ENCODE peak calls at places on chromosomes 16 and 17, in seven cellular contexts. One of them, this sample, is unnamed.

GRCh38 chr16:56625140-56625942 is at the start of gene MT1E:
- DNase-seq in HCT116: peak; percentile 77
- DNase-seq in fibroblast of lung: peak; percentile 85
- DNase-seq in mammary epithelial cell: peak; percentile 74
- DNase-seq in GM23338: peak; percentile 81
- DNase-seq in K562: no peak
- DNase-seq in neural progenitor cell: peak; percentile 71
- DNase-seq in this sample: peak; percentile 70

GRCh38 chr17:55531053-55531728 is 19.9 kb upstream of the SMIM36 start:
- DNase-seq in HCT116: no peak
- DNase-seq in neural progenitor cell: no peak
- DNase-seq in mammary epithelial cell: no peak
- DNase-seq in GM23338: no peak
- DNase-seq in K562: no peak
- DNase-seq in fibroblast of lung: no peak
- DNase-seq in this sample: no peak

GRCh38 chr17:31631759-31632158 is 227.3 kb downstream of the COPRS start:
- DNase-seq in fibroblast of lung: no peak
- DNase-seq in mammary epithelial cell: no peak
- DNase-seq in HCT116: no peak
- DNase-seq in GM23338: no peak
- DNase-seq in neural progenitor cell: no peak
- DNase-seq in K562: no peak
- DNase-seq in this sample: no peak

GRCh38 chr17:82232876-82233785 is 4.3 kb downstream of the SLC16A3 start:
- DNase-seq in GM23338: no peak
- DNase-seq in K562: no peak
- DNase-seq in neural progenitor cell: no peak
- DNase-seq in mammary epithelial cell: no peak
- DNase-seq in fibroblast of lung: no peak
- DNase-seq in HCT116: no peak
- DNase-seq in this sample: no peak

GRCh38 chr17:61412860-61413653 is 13.4 kb downstream of the TBX2 start:
- DNase-seq in HCT116: no peak
- DNase-seq in neural progenitor cell: peak; percentile 60
- DNase-seq in GM23338: peak; percentile 64
- DNase-seq in fibroblast of lung: peak; percentile 28
- DNase-seq in mammary epithelial cell: no peak
- DNase-seq in K562: no peak
- DNase-seq in this sample: no peak

GRCh38 chr17:32741381-32741780 is 135.5 kb downstream of the MYO1D start:
- DNase-seq in HCT116: no peak
- DNase-seq in neural progenitor cell: no peak
- DNase-seq in K562: no peak
- DNase-seq in fibroblast of lung: no peak
- DNase-seq in GM23338: no peak
- DNase-seq in mammary epithelial cell: no peak
- DNase-seq in this sample: no peak

GRCh38 chr16:4839942-4840341 is 7.1 kb downstream of the GLYR1 start:
- DNase-seq in mammary epithelial cell: no peak
- DNase-seq in K562: no peak
- DNase-seq in HCT116: no peak
- DNase-seq in GM23338: peak; percentile 8
- DNase-seq in neural progenitor cell: no peak
- DNase-seq in fibroblast of lung: no peak
- DNase-seq in this sample: no peak

GRCh38 chr17:7177954-7178477 is 1.2 kb downstream of the ASGR1 start:
- DNase-seq in K562: peak; percentile 34
- DNase-seq in GM23338: peak; percentile 74
- DNase-seq in neural progenitor cell: peak; percentile 51
- DNase-seq in HCT116: no peak
- DNase-seq in mammary epithelial cell: no peak
- DNase-seq in fibroblast of lung: no peak
- DNase-seq in this sample: peak; percentile 42

GRCh38 chr16:71807905-71808592 is 585 bp downstream of the AP1G1 start:
- DNase-seq in neural progenitor cell: peak; percentile 49
- DNase-seq in mammary epithelial cell: peak; percentile 54
- DNase-seq in fibroblast of lung: peak; percentile 12
- DNase-seq in GM23338: peak; percentile 32
- DNase-seq in HCT116: no peak
- DNase-seq in K562: no peak
- DNase-seq in this sample: no peak

GRCh38 chr16:50618238-50618918 is 62.7 kb downstream of the SNX20 start:
- DNase-seq in fibroblast of lung: no peak
- DNase-seq in HCT116: no peak
- DNase-seq in K562: no peak
- DNase-seq in mammary epithelial cell: no peak
- DNase-seq in neural progenitor cell: no peak
- DNase-seq in GM23338: no peak
- DNase-seq in this sample: no peak

GRCh38 chr16:50615891-50616290 is 65.2 kb downstream of the SNX20 start:
- DNase-seq in mammary epithelial cell: no peak
- DNase-seq in K562: no peak
- DNase-seq in fibroblast of lung: peak; percentile 52
- DNase-seq in HCT116: no peak
- DNase-seq in neural progenitor cell: no peak
- DNase-seq in GM23338: no peak
- DNase-seq in this sample: no peak

GRCh38 chr16:50617630-50618184 is 63.4 kb downstream of the SNX20 start:
- DNase-seq in mammary epithelial cell: no peak
- DNase-seq in K562: no peak
- DNase-seq in fibroblast of lung: no peak
- DNase-seq in GM23338: no peak
- DNase-seq in neural progenitor cell: no peak
- DNase-seq in HCT116: no peak
- DNase-seq in this sample: no peak

GRCh38 chr16:50616386-50616785 is 64.7 kb downstream of the SNX20 start:
- DNase-seq in fibroblast of lung: no peak
- DNase-seq in K562: no peak
- DNase-seq in GM23338: no peak
- DNase-seq in mammary epithelial cell: no peak
- DNase-seq in HCT116: no peak
- DNase-seq in neural progenitor cell: no peak
- DNase-seq in this sample: no peak

GRCh38 chr16:50616883-50617629 is 64.1 kb downstream of the SNX20 start:
- DNase-seq in neural progenitor cell: no peak
- DNase-seq in GM23338: peak; percentile 28
- DNase-seq in fibroblast of lung: peak; percentile 17
- DNase-seq in mammary epithelial cell: no peak
- DNase-seq in K562: no peak
- DNase-seq in HCT116: no peak
- DNase-seq in this sample: no peak
- TF ChIP-seq CTCF in neural progenitor cell: no peak
- TF ChIP-seq CTCF in GM23338: no peak
- TF ChIP-seq CTCF in fibroblast of lung: no peak
- TF ChIP-seq CTCF in mammary epithelial cell: no peak
- TF ChIP-seq CTCF in K562: no peak
- TF ChIP-seq CTCF in HCT116: no peak
- TF ChIP-seq CTCF in this sample: no peak

GRCh38 chr17:75602644-75603043 is 15.0 kb downstream of the MYO15B start:
- DNase-seq in GM23338: no peak
- DNase-seq in neural progenitor cell: peak; percentile 1
- DNase-seq in HCT116: no peak
- DNase-seq in mammary epithelial cell: no peak
- DNase-seq in K562: no peak
- DNase-seq in fibroblast of lung: no peak
- DNase-seq in this sample: no peak

GRCh38 chr17:75603123-75603522 is 15.5 kb downstream of the MYO15B start:
- DNase-seq in mammary epithelial cell: no peak
- DNase-seq in fibroblast of lung: no peak
- DNase-seq in K562: no peak
- DNase-seq in HCT116: no peak
- DNase-seq in GM23338: no peak
- DNase-seq in neural progenitor cell: peak; percentile 1
- DNase-seq in this sample: no peak

GRCh38 chr17:75604034-75604695 is 16.6 kb downstream of the MYO15B start:
- DNase-seq in GM23338: no peak
- DNase-seq in K562: peak; percentile 81
- DNase-seq in mammary epithelial cell: no peak
- DNase-seq in neural progenitor cell: peak; percentile 1
- DNase-seq in fibroblast of lung: no peak
- DNase-seq in HCT116: no peak
- DNase-seq in this sample: no peak

GRCh38 chr17:75601057-75601987 is 13.7 kb downstream of the MYO15B start:
- DNase-seq in fibroblast of lung: peak; percentile 23
- DNase-seq in neural progenitor cell: peak; percentile 75
- DNase-seq in HCT116: peak; percentile 96
- DNase-seq in K562: peak; percentile 83
- DNase-seq in mammary epithelial cell: peak; percentile 14
- DNase-seq in GM23338: peak; percentile 91
- DNase-seq in this sample: peak; percentile 79

DNA sequence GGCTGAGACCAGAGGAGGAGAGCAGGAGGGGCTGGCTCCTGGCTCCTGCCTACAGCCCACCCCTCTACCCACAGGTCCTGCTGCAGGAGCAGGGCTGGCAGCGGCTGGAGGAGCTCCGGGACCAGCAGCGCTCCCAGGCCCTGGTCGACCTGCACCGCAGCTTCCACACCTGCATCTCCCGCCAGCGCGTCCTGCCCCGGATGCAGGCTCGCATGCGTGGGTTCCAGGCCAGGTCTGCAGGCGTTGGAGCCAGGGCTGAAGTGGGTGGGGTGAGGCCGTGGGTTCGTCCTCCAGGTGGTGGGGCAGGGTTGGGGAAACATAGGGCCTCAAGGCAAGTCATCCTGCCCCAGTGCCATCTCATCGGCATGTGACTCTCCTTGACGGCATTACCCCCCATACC is 18.2 kb downstream of the MYO15B start:
- DNase-seq in neural progenitor cell: no peak
- DNase-seq in K562: no peak
- DNase-seq in mammary epithelial cell: no peak
- DNase-seq in GM23338: no peak
- DNase-seq in fibroblast of lung: no peak
- DNase-seq in HCT116: no peak
- DNase-seq in this sample: no peak
- H3K36me3 ChIP-seq in neural progenitor cell: no peaks in the 10 kb centered on the region
- H3K36me3 ChIP-seq in K562: no peaks in the 10 kb centered on the region
- H3K36me3 ChIP-seq in mammary epithelial cell: no peaks in the 10 kb centered on the region
- H3K36me3 ChIP-seq in GM23338: no peaks in the 10 kb centered on the region
- H3K36me3 ChIP-seq in fibroblast of lung: no peaks in the 10 kb centered on the region
- H3K36me3 ChIP-seq in HCT116: no peaks in the 10 kb centered on the region
- H3K36me3 ChIP-seq in this sample: no peaks in the 10 kb centered on the region

DNA sequence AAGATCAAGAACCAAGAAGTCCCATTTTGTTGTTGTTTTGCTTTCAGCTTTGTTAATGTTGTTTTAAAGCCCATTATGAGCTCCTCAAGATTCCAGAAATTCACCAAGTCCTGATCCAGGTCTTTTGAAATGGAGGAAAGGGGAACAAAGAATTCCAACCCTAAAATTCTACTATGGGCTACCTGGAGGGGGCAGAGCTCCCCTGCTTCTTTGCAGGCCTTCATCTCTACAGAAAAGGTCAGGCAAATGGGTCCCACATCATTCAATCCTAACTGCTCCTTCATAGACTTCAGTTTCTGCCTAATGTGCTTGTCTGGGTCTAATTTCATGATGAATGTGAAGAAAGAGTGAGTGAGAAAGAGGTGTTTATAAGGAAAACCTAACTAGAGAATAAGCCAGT is 375.5 kb downstream of the TOX3 start:
- DNase-seq in GM23338: peak; percentile 30
- DNase-seq in neural progenitor cell: no peak
- DNase-seq in HCT116: no peak
- DNase-seq in K562: no peak
- DNase-seq in fibroblast of lung: no peak
- DNase-seq in mammary epithelial cell: no peak
- DNase-seq in this sample: no peak
- TF ChIP-seq EZH2 in GM23338: no peak
- TF ChIP-seq EZH2 in neural progenitor cell: no peak
- TF ChIP-seq EZH2 in HCT116: no peak
- TF ChIP-seq EZH2 in K562: no peak
- TF ChIP-seq EZH2 in fibroblast of lung: no peak
- TF ChIP-seq EZH2 in mammary epithelial cell: no peak
- TF ChIP-seq EZH2 in this sample: no peak

GRCh38 chr16:85635545-85636140 is 22.5 kb downstream of the GSE1 start:
- DNase-seq in GM23338: no peak
- DNase-seq in HCT116: no peak
- DNase-seq in K562: no peak
- DNase-seq in fibroblast of lung: no peak
- DNase-seq in mammary epithelial cell: peak; percentile 72
- DNase-seq in neural progenitor cell: no peak
- DNase-seq in this sample: no peak

GRCh38 chr16:85636234-85636812 is 23.2 kb downstream of the GSE1 start:
- DNase-seq in neural progenitor cell: no peak
- DNase-seq in K562: no peak
- DNase-seq in GM23338: no peak
- DNase-seq in mammary epithelial cell: no peak
- DNase-seq in HCT116: no peak
- DNase-seq in fibroblast of lung: no peak
- DNase-seq in this sample: no peak

GRCh38 chr16:85633888-85634287 is 20.8 kb downstream of the GSE1 start:
- DNase-seq in HCT116: no peak
- DNase-seq in K562: no peak
- DNase-seq in neural progenitor cell: no peak
- DNase-seq in fibroblast of lung: no peak
- DNase-seq in GM23338: no peak
- DNase-seq in mammary epithelial cell: no peak
- DNase-seq in this sample: no peak

GRCh38 chr16:85633438-85633743 is 20.3 kb downstream of the GSE1 start:
- DNase-seq in fibroblast of lung: no peak
- DNase-seq in K562: no peak
- DNase-seq in neural progenitor cell: no peak
- DNase-seq in HCT116: no peak
- DNase-seq in mammary epithelial cell: no peak
- DNase-seq in GM23338: no peak
- DNase-seq in this sample: no peak

GRCh38 chr16:85634747-85635544 is 21.8 kb downstream of the GSE1 start:
- DNase-seq in neural progenitor cell: no peak
- DNase-seq in GM23338: peak; percentile 63
- DNase-seq in K562: no peak
- DNase-seq in HCT116: no peak
- DNase-seq in fibroblast of lung: no peak
- DNase-seq in mammary epithelial cell: no peak
- DNase-seq in this sample: no peak
- TF ChIP-seq CTCF in neural progenitor cell: peak; percentile 54
- TF ChIP-seq CTCF in GM23338: peak; percentile 56
- TF ChIP-seq CTCF in K562: no peak
- TF ChIP-seq CTCF in HCT116: peak; percentile 50
- TF ChIP-seq CTCF in fibroblast of lung: peak; percentile 20
- TF ChIP-seq CTCF in mammary epithelial cell: peak; percentile 38
- TF ChIP-seq CTCF in this sample: peak; percentile 54

DNA sequence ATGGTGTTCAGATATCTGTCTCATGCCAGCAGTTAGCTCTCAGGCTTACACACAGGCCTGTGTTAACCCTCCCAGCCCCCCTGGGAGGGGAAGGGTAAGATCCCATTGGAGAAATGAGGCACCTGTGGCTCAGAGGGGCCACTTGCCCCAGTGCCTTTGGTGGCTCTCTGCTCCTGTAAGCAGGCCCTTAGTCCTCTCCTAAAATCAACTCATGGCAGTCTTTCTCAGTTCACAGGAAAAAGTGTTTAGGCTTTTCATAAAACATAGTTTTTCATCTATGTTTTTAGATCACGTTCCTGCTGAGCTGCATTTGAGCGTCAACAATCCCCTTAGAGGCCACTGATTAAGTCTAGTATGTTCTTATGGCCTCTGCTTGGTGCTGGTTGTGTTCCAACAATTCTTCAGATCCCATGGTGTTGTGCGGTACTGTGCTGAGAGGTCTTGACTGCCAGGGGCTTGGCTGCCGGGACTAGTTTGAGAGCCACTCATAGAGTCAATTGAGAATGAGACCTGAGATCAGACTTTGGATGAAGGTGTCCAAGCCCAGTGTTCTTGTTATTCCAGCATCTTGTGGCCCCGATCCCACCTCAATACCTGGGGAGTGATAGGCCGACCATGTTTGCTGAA is 10.6 kb downstream of the TAOK2 start:
- DNase-seq in GM23338: no peak
- DNase-seq in HCT116: no peak
- DNase-seq in K562: no peak
- DNase-seq in fibroblast of lung: no peak
- DNase-seq in neural progenitor cell: no peak
- DNase-seq in mammary epithelial cell: no peak
- DNase-seq in this sample: no peak
- H3K36me3 ChIP-seq in GM23338: peaks cover 29% of the 10 kb centered on the region
- H3K36me3 ChIP-seq in HCT116: peaks cover 69% of the 10 kb centered on the region
- H3K36me3 ChIP-seq in K562: peaks cover 100% of the 10 kb centered on the region
- H3K36me3 ChIP-seq in fibroblast of lung: peaks cover 51% of the 10 kb centered on the region
- H3K36me3 ChIP-seq in neural progenitor cell: no peaks in the 10 kb centered on the region
- H3K36me3 ChIP-seq in mammary epithelial cell: peaks cover 43% of the 10 kb centered on the region
- H3K36me3 ChIP-seq in this sample: peaks cover 93% of the 10 kb centered on the region